ENCODE peak calls at places on chromosomes 2 and 18, in seven cellular contexts. N is stimulated activated CD4-positive, alpha-beta T cell treated with anti-CD3 and anti-CD28 coated beads, Interleukin-1b, Interleukin-23, amount 100 ng/mL, for 24 hours; M is nephron progenitor cell; X is left cardiac atrium; L is A549; W is hippocampal formation; T is globus pallidus. K is an unnamed sample.

GRCh38 chr2:163859951-163860350 is 124.1 kb upstream of the FIGN start:
- DNase-seq in N (no peak), W (no peak), X (no peak), M (no peak), T (no peak), L (no peak), K (no peak)

GRCh38 chr18:46062781-46063180 is 9.3 kb downstream of the PSTPIP2 start:
- DNase-seq in W (no peak), L (no peak), M (no peak), X (no peak), T (no peak), N (no peak), K (no peak)

GRCh38 chr2:29065479-29065847 is 8.9 kb downstream of the PCARE start:
- DNase-seq in X (no peak), M (no peak), W (peak; percentile 72), T (no peak), L (no peak), N (no peak), K (no peak)

GRCh38 chr2:104568247-104568646 is 285.7 kb upstream of the POU3F3 start:
- DNase-seq in T (no peak), M (no peak), L (no peak), N (no peak), W (no peak), X (no peak), K (no peak)

GRCh38 chr18:31610841-31611240 is 19.2 kb downstream of the TTR start:
- DNase-seq in N (no peak), L (no peak), W (no peak), T (no peak), X (no peak), M (peak; percentile 39), K (peak; percentile 78)

GRCh38 chr2:72892506-72893173 is 5.4 kb downstream of the SPR start:
- DNase-seq in M (peak; percentile 73), X (peak; percentile 73), L (peak; percentile 80), T (peak; percentile 69), N (no peak), W (peak; percentile 53), K (peak; percentile 73)

GRCh38 chr2:73984922-73985317 is 210 bp downstream of the TET3 start:
- DNase-seq in L (peak; percentile 36), T (no peak), N (peak; percentile 54), W (peak; percentile 44), M (peak; percentile 75), X (peak; percentile 66), K (peak; percentile 42)

GRCh38 chr2:179107737-179108136 is 57.8 kb upstream of the CCDC141 start:
- DNase-seq in L (no peak), T (no peak), W (no peak), M (no peak), X (no peak), N (no peak), K (no peak)

GRCh38 chr2:26011990-26012856 is 21.7 kb upstream of the RAB10 start:
- DNase-seq in T (no peak), M (no peak), L (peak; percentile 94), N (no peak), X (peak; percentile 67), W (no peak), K (peak; percentile 31)

GRCh38 chr2:15842771-15843666 is 97.3 kb upstream of the MYCN start:
- DNase-seq in M (no peak), L (no peak), W (peak; percentile 21), X (no peak), N (no peak), T (peak; percentile 8), K (no peak)

GRCh38 chr2:184312970-184313369 is 285.4 kb upstream of the ZNF804A start:
- DNase-seq in L (no peak), X (no peak), T (no peak), M (no peak), N (no peak), W (no peak), K (no peak)

GRCh38 chr2:82089518-82089917 is 1785.0 kb upstream of the LRRTM1 start:
- DNase-seq in L (no peak), T (no peak), N (no peak), W (no peak), X (no peak), M (no peak), K (no peak)

GRCh38 chr2:190563109-190563508 is 28.6 kb upstream of the NEMP2 start:
- DNase-seq in N (peak; percentile 0), L (no peak), W (no peak), X (no peak), T (no peak), M (no peak), K (no peak)

GRCh38 chr18:32278148-32278799 is 88.4 kb downstream of the MEP1B start:
- DNase-seq in X (no peak), W (no peak), N (no peak), T (no peak), L (no peak), M (no peak), K (no peak)

GRCh38 chr18:2988041-2988794 is 24.7 kb downstream of the LPIN2 start:
- DNase-seq in M (no peak), T (no peak), N (no peak), W (no peak), X (no peak), L (no peak), K (no peak)

GRCh38 chr2:236960516-236960915 is 125.2 kb upstream of the COPS8 start:
- DNase-seq in L (no peak), X (no peak), N (no peak), M (no peak), W (no peak), T (no peak), K (no peak)

GRCh38 chr2:161077367-161078210 is 82.6 kb upstream of the TANK start:
- DNase-seq in W (no peak), X (no peak), T (peak; percentile 34), M (no peak), L (no peak), N (no peak), K (no peak)

GRCh38 chr2:196725218-196725617 is 74.3 kb downstream of the GTF3C3 start:
- DNase-seq in X (no peak), L (no peak), W (no peak), T (no peak), N (no peak), M (no peak), K (no peak)

GRCh38 chr2:28507806-28508764 is 12.2 kb downstream of the PLB1 start:
- DNase-seq in W (no peak), X (no peak), L (peak; percentile 33), M (no peak), T (no peak), N (no peak), K (no peak)

GRCh38 chr2:223247136-223247535 is 195.1 kb downstream of the KCNE4 start:
- DNase-seq in T (no peak), X (no peak), M (no peak), L (no peak), N (no peak), W (no peak), K (no peak)

GRCh38 chr2:12883911-12884310 is 167.2 kb downstream of the TRIB2 start:
- DNase-seq in M (no peak), L (no peak), T (no peak), N (no peak), X (no peak), W (no peak), K (no peak)

GRCh38 chr2:121075006-121075545 is 209.9 kb downstream of the TFCP2L1 start:
- DNase-seq in M (peak; percentile 60), L (peak; percentile 91), W (peak; percentile 43), N (no peak), X (peak; percentile 61), T (no peak), K (peak; percentile 75)

GRCh38 chr2:196171248-196171871 is at the start of gene STK17B:
- DNase-seq in L (peak; percentile 90), M (peak; percentile 97), X (peak; percentile 95), W (peak; percentile 85), N (peak; percentile 94), T (peak; percentile 86), K (peak; percentile 96)

GRCh38 chr2:47034973-47035609 is 119.5 kb upstream of the MCFD2 start:
- DNase-seq in M (no peak), T (no peak), N (no peak), X (peak; percentile 74), L (no peak), W (peak; percentile 36), K (no peak)

GRCh38 chr2:66897181-66897580 is 462.3 kb downstream of the MEIS1 start:
- DNase-seq in W (no peak), T (no peak), X (no peak), N (no peak), M (no peak), L (no peak), K (no peak)

GRCh38 chr2:215760126-215760525 is 253.2 kb downstream of the MREG start:
- DNase-seq in M (no peak), W (no peak), X (no peak), L (no peak), T (no peak), N (no peak), K (no peak)

GRCh38 chr2:64727843-64728463 is 74.2 kb upstream of the SERTAD2 start:
- DNase-seq in N (no peak), T (no peak), X (no peak), M (peak; percentile 16), W (no peak), L (no peak), K (peak; percentile 22)

GRCh38 chr2:100786297-100786658 is 33.7 kb upstream of the NPAS2 start:
- DNase-seq in X (peak; percentile 58), T (no peak), W (no peak), N (no peak), L (peak; percentile 19), M (no peak), K (no peak)

GRCh38 chr18:24536326-24536725 is 75.9 kb downstream of the HRH4 start:
- DNase-seq in X (no peak), W (no peak), T (no peak), N (no peak), M (no peak), L (no peak), K (no peak)

GRCh38 chr2:235636471-235637005 is 142.7 kb downstream of the AGAP1 start:
- DNase-seq in T (no peak), X (no peak), N (no peak), W (no peak), L (no peak), M (no peak), K (no peak)

GRCh38 chr2:222025891-222026271 is 272.9 kb downstream of the PAX3 start:
- DNase-seq in T (no peak), L (no peak), X (no peak), N (no peak), W (no peak), M (no peak), K (no peak)

GRCh38 chr2:128611421-128612320 is 293.0 kb upstream of the HS6ST1 start:
- DNase-seq in W (no peak), M (no peak), N (no peak), T (no peak), L (no peak), X (no peak), K (no peak)

GRCh38 chr2:23091900-23092299 is 293.1 kb upstream of the KLHL29 start:
- DNase-seq in W (no peak), L (no peak), M (no peak), T (no peak), X (no peak), N (no peak), K (no peak)

GRCh38 chr18:29779096-29779495 is 1263.4 kb downstream of the DSC3 start:
- DNase-seq in N (no peak), L (no peak), T (no peak), W (no peak), M (no peak), X (no peak), K (no peak)